ENCODE peak calls at places on chromosomes 13 and 19, in seven cellular contexts. J is astrocyte, D is PC-9, E is keratinocyte, M is SK-N-SH, A is H1, X is fibroblast of lung. F is an unnamed sample.

GRCh38 chr19:45138303-45138751 is 22.5 kb downstream of the NKPD1 start:
- DNase-seq in J (no peak), A (no peak), X (no peak), D (no peak), M (no peak), E (no peak), F (no peak)

GRCh38 chr19:50676625-50677197 is 27.5 kb downstream of the C19orf81 start:
- DNase-seq in J (no peak), D (no peak), A (no peak), M (no peak), X (no peak), E (no peak), F (no peak)

GRCh38 chr19:6062274-6062673 is 48.0 kb downstream of the RFX2 start:
- DNase-seq in J (peak; percentile 40), D (no peak), E (no peak), A (no peak), X (no peak), M (no peak), F (no peak)

GRCh38 chr19:44694184-44694579 is 4.8 kb upstream of the CEACAM16 start:
- DNase-seq in J (no peak), D (no peak), M (no peak), A (no peak), X (no peak), E (no peak), F (no peak)

GRCh38 chr19:50555447-50556235 is 12.6 kb downstream of the LRRC4B start:
- DNase-seq in E (no peak), X (no peak), M (peak; percentile 51), A (peak; percentile 67), J (no peak), D (no peak), F (no peak)

GRCh38 chr19:49684251-49684982 is 5.0 kb upstream of the ADM5 start:
- DNase-seq in J (no peak), M (peak; percentile 68), E (no peak), X (no peak), A (peak; percentile 84), D (no peak), F (peak; percentile 35)

GRCh38 chr13:28658539-28658795 is 463 bp upstream of the POMP start:
- DNase-seq in D (no peak), M (peak; percentile 38), X (no peak), E (no peak), A (no peak), J (no peak), F (no peak)

GRCh38 chr13:30450066-30450465 is 15.7 kb downstream of the HMGB1 start:
- DNase-seq in M (no peak), J (no peak), X (no peak), D (no peak), A (no peak), E (no peak), F (no peak)

GRCh38 chr13:29496241-29496712 is 99.2 kb downstream of the SLC7A1 start:
- DNase-seq in X (no peak), E (peak; percentile 23), D (peak; percentile 41), A (no peak), M (no peak), J (no peak), F (peak; percentile 41)

GRCh38 chr19:1112254-1113208 is 8.7 kb downstream of the GPX4 start:
- DNase-seq in A (no peak), J (no peak), E (no peak), D (no peak), M (peak; percentile 79), X (no peak), F (no peak)

GRCh38 chr13:109874921-109875454 is 88.6 kb upstream of the IRS2 start:
- DNase-seq in D (peak; percentile 32), A (no peak), X (peak; percentile 51), E (no peak), J (peak; percentile 80), M (no peak), F (peak; percentile 8)

GRCh38 chr19:38441660-38442348 is 8.3 kb downstream of the RYR1 start:
- DNase-seq in D (no peak), X (no peak), A (peak; percentile 63), J (no peak), E (no peak), M (no peak), F (no peak)

GRCh38 chr13:77310579-77311279 is 16.2 kb downstream of the MYCBP2 start:
- DNase-seq in X (peak; percentile 8), E (no peak), A (no peak), J (no peak), M (no peak), D (no peak), F (peak; percentile 15)

GRCh38 chr19:40962460-40962961 is 28.6 kb upstream of the CYP2B6 start:
- DNase-seq in M (no peak), A (no peak), D (peak; percentile 76), J (peak; percentile 3), X (no peak), E (no peak), F (peak; percentile 92)

GRCh38 chr13:43785166-43785680 is 1.5 kb downstream of the ENOX1 start:
- DNase-seq in D (no peak), X (no peak), A (no peak), E (no peak), M (no peak), J (no peak), F (no peak)

GRCh38 chr19:5154129-5154798 is 185.4 kb downstream of the KDM4B start:
- DNase-seq in J (no peak), D (no peak), X (no peak), M (peak; percentile 82), E (no peak), A (peak; percentile 91), F (peak; percentile 39)

GRCh38 chr13:64540468-64540867 is 2689.7 kb downstream of the PCDH9 start:
- DNase-seq in J (no peak), D (no peak), M (no peak), E (no peak), X (no peak), A (no peak), F (no peak)

GRCh38 chr13:113216165-113217056 is 7.0 kb downstream of the CUL4A start:
- DNase-seq in M (no peak), E (peak; percentile 36), J (peak; percentile 78), D (peak; percentile 73), A (no peak), X (peak; percentile 70), F (peak; percentile 73)
- H3K27ac ChIP-seq in M (peak overlapping the region; percentile 36), E (peak overlapping the region; percentile 45), J (peak overlapping the region; percentile 35), D (peak overlapping the region; percentile 76), A (peak overlapping the region; percentile 15), X (peak overlapping the region; percentile 55), F (peak overlapping the region; percentile 56)

DNA sequence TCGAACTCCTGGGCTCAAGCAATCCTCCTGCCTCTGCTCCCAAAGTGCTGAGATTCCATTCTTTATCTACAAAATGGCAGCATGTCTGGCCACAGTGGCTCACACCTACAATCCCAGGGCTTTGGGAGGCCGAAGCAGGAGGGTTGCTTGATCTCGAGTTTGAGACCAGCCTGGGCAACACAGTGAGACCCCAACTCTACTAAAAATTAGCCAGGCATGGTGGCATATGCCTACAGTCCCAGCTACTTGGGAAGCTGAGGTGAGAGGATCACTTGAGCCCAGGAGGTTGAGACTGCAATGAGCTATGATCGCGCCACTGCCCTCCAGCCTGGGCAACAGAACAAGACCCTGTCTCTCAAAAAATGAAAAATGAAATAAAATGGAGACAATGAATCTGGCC is 6.1 kb downstream of the NAPA start:
- DNase-seq in D (no peak), X (no peak), J (no peak), A (no peak), M (no peak), E (no peak), F (no peak)
- H3K79me2 ChIP-seq in D (peaks cover 53% of the 10 kb centered on the region), X (peaks cover 77% of the 10 kb centered on the region), J (peaks cover 92% of the 10 kb centered on the region), A (peaks cover 7% of the 10 kb centered on the region), M (peaks cover 84% of the 10 kb centered on the region), E (peaks cover 78% of the 10 kb centered on the region), F (peaks cover 67% of the 10 kb centered on the region)

DNA sequence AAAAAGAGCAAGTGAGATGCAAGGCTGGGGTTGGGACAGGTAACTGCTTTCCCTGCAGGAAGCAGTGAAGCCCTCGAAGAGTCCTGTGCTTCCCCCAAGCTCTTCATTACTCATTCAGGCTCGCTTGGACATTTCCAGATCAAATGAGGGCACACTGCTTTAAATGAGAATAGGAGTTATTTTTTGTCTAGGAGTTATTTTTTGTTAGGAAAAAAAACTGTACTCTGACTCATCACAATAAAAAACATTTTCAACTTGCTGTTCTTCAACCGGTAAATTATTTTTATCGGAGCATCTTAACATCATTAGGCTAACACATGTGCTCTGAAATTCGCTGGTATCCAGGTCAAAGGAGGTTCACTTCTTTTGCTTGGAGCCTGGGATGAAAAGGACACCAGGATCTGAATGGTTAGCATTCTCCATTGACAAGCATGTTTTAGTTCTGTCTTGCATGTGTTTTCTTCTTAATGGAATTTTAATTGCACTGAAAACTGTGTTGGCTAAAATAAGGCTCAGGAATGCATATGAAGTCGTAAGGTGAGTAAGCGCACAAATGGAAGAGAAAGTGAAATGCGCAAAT is 80.7 kb upstream of the STK24 start:
- DNase-seq in E (no peak), J (no peak), A (no peak), D (no peak), M (peak; percentile 48), X (no peak), F (no peak)
- H3K27ac ChIP-seq in E (peak overlapping the region; percentile 8), J (no peak overlapping the region), A (no peak overlapping the region), D (no peak overlapping the region), M (no peak overlapping the region), X (no peak overlapping the region), F (peak overlapping the region; percentile 26)

GRCh38 chr13:55661505-55661904 is 1479.2 kb upstream of the PRR20A start:
- DNase-seq in X (no peak), A (no peak), D (no peak), J (no peak), M (no peak), E (no peak), F (no peak)
- H3K79me2 ChIP-seq in X (no peaks in the 10 kb centered on the region), A (peaks cover 6% of the 10 kb centered on the region), D (no peaks in the 10 kb centered on the region), J (no peaks in the 10 kb centered on the region), M (no peaks in the 10 kb centered on the region), E (no peaks in the 10 kb centered on the region), F (no peaks in the 10 kb centered on the region)

DNA sequence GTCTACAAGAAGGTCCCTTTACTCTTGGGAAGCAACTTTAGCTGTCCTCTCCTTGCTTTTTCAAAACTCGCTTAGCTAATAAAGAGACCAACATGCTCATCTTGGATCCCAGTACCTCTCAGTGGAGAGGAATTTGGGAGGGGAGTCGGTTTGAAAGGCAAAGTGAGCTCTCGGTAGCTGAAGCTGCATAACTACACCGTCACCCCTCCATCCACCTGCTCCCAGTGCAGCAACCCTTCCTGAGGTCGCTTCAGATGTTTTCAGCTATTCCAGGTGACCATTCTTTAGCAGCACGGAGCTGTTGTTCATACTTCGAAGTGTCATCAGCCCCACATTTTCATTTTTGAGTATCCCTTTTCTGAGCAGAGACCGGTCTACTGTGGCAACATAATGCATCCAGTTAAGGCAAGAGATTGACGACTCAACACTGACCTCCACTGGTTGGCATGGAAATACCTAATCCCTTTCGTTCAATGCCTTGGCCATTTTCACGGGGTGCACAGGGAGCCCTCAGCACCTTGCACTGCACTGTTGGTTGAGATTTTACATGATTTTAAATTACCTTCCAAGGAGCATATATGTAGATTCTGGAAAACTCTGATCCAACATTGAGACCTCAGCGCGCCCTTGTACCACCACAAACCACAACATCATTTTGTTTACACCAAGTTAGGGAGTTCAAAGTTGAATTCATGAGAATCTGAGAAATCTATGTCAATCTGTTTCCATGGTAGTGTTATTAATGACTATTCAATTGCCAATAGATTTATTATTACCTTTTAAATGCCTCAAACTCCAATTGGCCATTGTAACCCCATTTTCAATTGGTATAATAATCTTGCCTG is 42.2 kb downstream of the DLEU7 start:
- DNase-seq in X (peak; percentile 83), M (peak; percentile 53), A (peak; percentile 77), E (no peak), D (peak; percentile 47), J (peak; percentile 59), F (peak; percentile 71)
- H3K27ac ChIP-seq in X (no peak overlapping the region), M (no peak overlapping the region), A (no peak overlapping the region), E (no peak overlapping the region), D (no peak overlapping the region), J (no peak overlapping the region), F (no peak overlapping the region)

GRCh38 chr19:15144046-15144646 is 36.9 kb downstream of the SYDE1 start:
- DNase-seq in D (no peak), J (no peak), A (no peak), X (no peak), E (peak; percentile 32), M (no peak), F (no peak)
- H3K79me2 ChIP-seq in D (no peaks in the 10 kb centered on the region), J (no peaks in the 10 kb centered on the region), A (no peaks in the 10 kb centered on the region), X (no peaks in the 10 kb centered on the region), E (no peaks in the 10 kb centered on the region), M (no peaks in the 10 kb centered on the region), F (no peaks in the 10 kb centered on the region)

F was measured in PC-3.